ENCODE peak calls at places on chromosomes 4 and X, in five cellular contexts. One of them, this sample, is unnamed.

GRCh38 chr4:7763106-7763505 is 176.6 kb downstream of the AFAP1 start:
- DNase-seq in tibial artery: no peak
- DNase-seq in fibroblast of pulmonary artery: no peak
- DNase-seq in mucosa of descending colon: peak; percentile 43
- DNase-seq in SK-N-SH: no peak
- DNase-seq in this sample: no peak

GRCh38 chr4:165369522-165369921 is 9.3 kb upstream of the CPE start:
- DNase-seq in tibial artery: no peak
- DNase-seq in fibroblast of pulmonary artery: peak; percentile 51
- DNase-seq in mucosa of descending colon: no peak
- DNase-seq in SK-N-SH: no peak
- DNase-seq in this sample: peak; percentile 78

GRCh38 chrX:70134116-70134477 is 850 bp downstream of the IGBP1 start:
- DNase-seq in tibial artery: no peak
- DNase-seq in fibroblast of pulmonary artery: peak; percentile 20
- DNase-seq in mucosa of descending colon: no peak
- DNase-seq in SK-N-SH: no peak
- DNase-seq in this sample: peak; percentile 9

GRCh38 chrX:134406230-134406794 is 53.7 kb upstream of the HPRT1 start:
- DNase-seq in tibial artery: no peak
- DNase-seq in fibroblast of pulmonary artery: peak; percentile 18
- DNase-seq in mucosa of descending colon: no peak
- DNase-seq in SK-N-SH: peak; percentile 44
- DNase-seq in this sample: no peak

GRCh38 chr4:6201580-6202091 is 1.3 kb upstream of the JAKMIP1 start:
- DNase-seq in tibial artery: peak; percentile 8
- DNase-seq in fibroblast of pulmonary artery: no peak
- DNase-seq in mucosa of descending colon: no peak
- DNase-seq in SK-N-SH: no peak
- DNase-seq in this sample: no peak

GRCh38 chr4:74197123-74197522 is 39.2 kb downstream of the MTHFD2L start:
- DNase-seq in tibial artery: no peak
- DNase-seq in fibroblast of pulmonary artery: no peak
- DNase-seq in mucosa of descending colon: no peak
- DNase-seq in SK-N-SH: no peak
- DNase-seq in this sample: no peak

GRCh38 chr4:10579700-10580099 is 104.9 kb downstream of the CLNK start:
- DNase-seq in tibial artery: no peak
- DNase-seq in fibroblast of pulmonary artery: no peak
- DNase-seq in mucosa of descending colon: no peak
- DNase-seq in SK-N-SH: no peak
- DNase-seq in this sample: no peak

GRCh38 chrX:119228506-119229290 is 7.4 kb upstream of the PGRMC1 start:
- DNase-seq in tibial artery: no peak
- DNase-seq in fibroblast of pulmonary artery: peak; percentile 94
- DNase-seq in mucosa of descending colon: no peak
- DNase-seq in SK-N-SH: no peak
- DNase-seq in this sample: peak; percentile 95

GRCh38 chr4:25172964-25173917 is 13.0 kb upstream of the SEPSECS start:
- DNase-seq in tibial artery: peak; percentile 56
- DNase-seq in fibroblast of pulmonary artery: peak; percentile 98
- DNase-seq in mucosa of descending colon: no peak
- DNase-seq in SK-N-SH: no peak
- DNase-seq in this sample: peak; percentile 100

GRCh38 chr4:100098681-100099080 is 91.6 kb downstream of the DDIT4L start:
- DNase-seq in tibial artery: no peak
- DNase-seq in fibroblast of pulmonary artery: no peak
- DNase-seq in mucosa of descending colon: no peak
- DNase-seq in SK-N-SH: no peak
- DNase-seq in this sample: no peak

GRCh38 chr4:173717581-173717980 is 187.6 kb upstream of the HAND2 start:
- DNase-seq in tibial artery: no peak
- DNase-seq in fibroblast of pulmonary artery: no peak
- DNase-seq in mucosa of descending colon: peak; percentile 29
- DNase-seq in SK-N-SH: no peak
- DNase-seq in this sample: no peak

GRCh38 chr4:139958738-139959096 is 195.3 kb downstream of the MAML3 start:
- DNase-seq in tibial artery: no peak
- DNase-seq in fibroblast of pulmonary artery: peak; percentile 75
- DNase-seq in mucosa of descending colon: no peak
- DNase-seq in SK-N-SH: no peak
- DNase-seq in this sample: no peak

GRCh38 chr4:187603093-187603395 is 392.5 kb upstream of the ZFP42 start:
- DNase-seq in tibial artery: no peak
- DNase-seq in fibroblast of pulmonary artery: peak; percentile 55
- DNase-seq in mucosa of descending colon: no peak
- DNase-seq in SK-N-SH: no peak
- DNase-seq in this sample: peak; percentile 72

GRCh38 chrX:11446331-11446730 is 153.1 kb downstream of the AMELX start:
- DNase-seq in tibial artery: no peak
- DNase-seq in fibroblast of pulmonary artery: peak; percentile 71
- DNase-seq in mucosa of descending colon: no peak
- DNase-seq in SK-N-SH: no peak
- DNase-seq in this sample: peak; percentile 71

DNA sequence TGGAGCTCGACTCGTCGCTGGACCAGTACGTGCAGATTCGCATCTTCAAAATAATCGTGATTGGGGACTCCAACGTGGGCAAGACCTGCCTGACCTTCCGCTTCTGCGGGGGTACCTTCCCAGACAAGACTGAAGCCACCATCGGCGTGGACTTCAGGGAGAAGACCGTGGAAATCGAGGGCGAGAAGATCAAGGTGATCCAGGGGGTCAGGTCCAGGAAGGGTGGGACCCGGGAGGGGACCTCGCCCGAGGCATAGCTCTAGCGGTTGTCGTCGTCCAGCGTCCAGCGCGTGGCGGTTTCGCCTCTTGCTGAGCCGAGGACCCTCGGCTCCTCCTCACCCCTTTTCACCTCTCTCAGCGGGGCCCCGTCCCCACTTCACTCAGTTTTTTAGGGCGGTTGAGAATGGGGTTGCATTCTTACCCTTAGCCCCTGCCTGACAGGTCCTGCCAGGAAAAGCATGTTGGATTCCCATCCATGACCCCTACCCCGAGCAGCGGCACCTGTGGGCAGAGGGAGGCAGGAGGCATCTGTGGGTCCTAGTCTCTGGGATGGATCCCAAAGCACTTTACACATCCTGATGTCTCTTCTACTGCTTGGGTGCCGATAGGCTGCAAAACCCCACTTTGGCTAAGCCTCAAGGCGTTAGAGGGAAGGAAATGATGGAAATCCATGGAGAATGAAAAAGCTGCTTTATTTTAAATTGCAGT is 519 bp downstream of the RAB33A start:
- DNase-seq in tibial artery: no peak
- DNase-seq in fibroblast of pulmonary artery: no peak
- DNase-seq in mucosa of descending colon: no peak
- DNase-seq in SK-N-SH: peak; percentile 48
- DNase-seq in this sample: no peak
- H3K4me3 ChIP-seq in tibial artery: peak overlapping the region; percentile 59
- H3K4me3 ChIP-seq in fibroblast of pulmonary artery: peak overlapping the region; percentile 47
- H3K4me3 ChIP-seq in mucosa of descending colon: no peak overlapping the region
- H3K4me3 ChIP-seq in SK-N-SH: peak overlapping the region; percentile 56
- H3K4me3 ChIP-seq in this sample: peak overlapping the region; percentile 46

GRCh38 chrX:40010550-40011364 is 87.0 kb downstream of the BCOR start:
- DNase-seq in tibial artery: no peak
- DNase-seq in fibroblast of pulmonary artery: no peak
- DNase-seq in mucosa of descending colon: no peak
- DNase-seq in SK-N-SH: peak; percentile 66
- DNase-seq in this sample: no peak

GRCh38 chrX:40007746-40008705 is 89.7 kb downstream of the BCOR start:
- DNase-seq in tibial artery: no peak
- DNase-seq in fibroblast of pulmonary artery: no peak
- DNase-seq in mucosa of descending colon: no peak
- DNase-seq in SK-N-SH: peak; percentile 43
- DNase-seq in this sample: no peak

GRCh38 chrX:40009890-40010289 is 87.9 kb downstream of the BCOR start:
- DNase-seq in tibial artery: no peak
- DNase-seq in fibroblast of pulmonary artery: no peak
- DNase-seq in mucosa of descending colon: no peak
- DNase-seq in SK-N-SH: peak; percentile 66
- DNase-seq in this sample: no peak

GRCh38 chrX:40008841-40009461 is 88.8 kb downstream of the BCOR start:
- DNase-seq in tibial artery: no peak
- DNase-seq in fibroblast of pulmonary artery: peak; percentile 9
- DNase-seq in mucosa of descending colon: peak; percentile 68
- DNase-seq in SK-N-SH: peak; percentile 82
- DNase-seq in this sample: no peak

DNA sequence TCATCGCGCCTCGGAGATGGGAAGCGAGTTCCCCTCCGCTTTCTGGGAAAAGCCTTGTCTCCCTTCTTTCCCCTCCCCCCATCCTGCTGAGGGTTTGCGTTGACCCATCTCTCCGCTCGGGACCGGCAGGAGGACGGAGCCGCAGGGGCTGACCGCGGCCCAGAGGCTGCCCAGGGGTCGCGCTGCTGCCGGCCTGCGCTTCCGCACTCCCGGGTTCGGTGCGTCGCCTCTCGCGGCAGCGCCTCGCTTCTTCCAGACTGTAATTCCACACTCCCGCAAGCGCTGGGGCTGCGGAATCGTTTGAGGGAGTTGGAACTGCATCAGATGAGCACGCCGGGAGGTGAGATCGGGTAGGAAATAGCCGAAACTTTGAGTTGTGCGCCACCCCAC is 88.3 kb downstream of the BCOR start:
- DNase-seq in tibial artery: no peak
- DNase-seq in fibroblast of pulmonary artery: no peak
- DNase-seq in mucosa of descending colon: no peak
- DNase-seq in SK-N-SH: no peak
- DNase-seq in this sample: no peak
- H3K4me3 ChIP-seq in tibial artery: peak overlapping the region; percentile 24
- H3K4me3 ChIP-seq in fibroblast of pulmonary artery: no peak overlapping the region
- H3K4me3 ChIP-seq in mucosa of descending colon: no peak overlapping the region
- H3K4me3 ChIP-seq in SK-N-SH: no peak overlapping the region
- H3K4me3 ChIP-seq in this sample: no peak overlapping the region

GRCh38 chr4:113564493-113564892 is 197.0 kb downstream of the CAMK2D start:
- DNase-seq in tibial artery: no peak
- DNase-seq in fibroblast of pulmonary artery: no peak
- DNase-seq in mucosa of descending colon: no peak
- DNase-seq in SK-N-SH: no peak
- DNase-seq in this sample: no peak
- H3K4me3 ChIP-seq in tibial artery: no peak overlapping the region
- H3K4me3 ChIP-seq in fibroblast of pulmonary artery: no peak overlapping the region
- H3K4me3 ChIP-seq in mucosa of descending colon: no peak overlapping the region
- H3K4me3 ChIP-seq in SK-N-SH: no peak overlapping the region
- H3K4me3 ChIP-seq in this sample: no peak overlapping the region

GRCh38 chrX:79081895-79082512 is 62.5 kb upstream of the GPR174 start:
- DNase-seq in tibial artery: no peak
- DNase-seq in fibroblast of pulmonary artery: peak; percentile 48
- DNase-seq in mucosa of descending colon: no peak
- DNase-seq in SK-N-SH: peak; percentile 33
- DNase-seq in this sample: peak; percentile 43
- H3K4me3 ChIP-seq in tibial artery: no peak overlapping the region
- H3K4me3 ChIP-seq in fibroblast of pulmonary artery: no peak overlapping the region
- H3K4me3 ChIP-seq in mucosa of descending colon: no peak overlapping the region
- H3K4me3 ChIP-seq in SK-N-SH: no peak overlapping the region
- H3K4me3 ChIP-seq in this sample: no peak overlapping the region

GRCh38 chrX:8138252-8138651 is 32.8 kb downstream of the VCX2 start:
- DNase-seq in tibial artery: no peak
- DNase-seq in fibroblast of pulmonary artery: no peak
- DNase-seq in mucosa of descending colon: no peak
- DNase-seq in SK-N-SH: no peak
- DNase-seq in this sample: peak; percentile 1
- H3K4me3 ChIP-seq in tibial artery: no peak overlapping the region
- H3K4me3 ChIP-seq in fibroblast of pulmonary artery: no peak overlapping the region
- H3K4me3 ChIP-seq in mucosa of descending colon: no peak overlapping the region
- H3K4me3 ChIP-seq in SK-N-SH: no peak overlapping the region
- H3K4me3 ChIP-seq in this sample: no peak overlapping the region

DNA sequence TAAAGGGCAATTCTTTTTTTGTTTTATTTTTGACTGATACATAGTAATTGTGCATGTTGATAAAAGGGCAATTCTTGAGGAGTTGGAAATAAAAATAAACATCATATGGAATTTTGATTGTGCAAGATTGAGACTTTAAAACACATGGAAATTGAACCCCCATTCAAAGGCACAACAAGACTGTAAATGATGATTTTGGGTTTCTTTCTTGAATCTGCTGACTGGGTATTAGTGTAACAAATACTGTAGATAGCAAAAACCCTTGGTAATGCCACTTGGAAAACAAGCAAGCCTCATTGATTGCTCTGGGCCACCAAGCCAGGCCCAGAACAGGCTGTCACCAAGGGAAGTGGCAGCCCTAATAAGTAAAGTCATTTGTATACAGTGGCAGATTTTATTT is 73.0 kb upstream of the ANXA3 start:
- DNase-seq in tibial artery: no peak
- DNase-seq in fibroblast of pulmonary artery: no peak
- DNase-seq in mucosa of descending colon: no peak
- DNase-seq in SK-N-SH: no peak
- DNase-seq in this sample: no peak
- H3K4me3 ChIP-seq in tibial artery: no peak overlapping the region
- H3K4me3 ChIP-seq in fibroblast of pulmonary artery: no peak overlapping the region
- H3K4me3 ChIP-seq in mucosa of descending colon: no peak overlapping the region
- H3K4me3 ChIP-seq in SK-N-SH: no peak overlapping the region
- H3K4me3 ChIP-seq in this sample: no peak overlapping the region

This sample was measured in fibroblast of mammary gland.